ENCODE peak calls at places on chromosomes 12 and 14, in five cellular contexts. One of them, this sample, is unnamed.

GRCh38 chr14:73239463-73240241 is 2.3 kb downstream of the PAPLN start:
- DNase-seq in GM20000: peak; percentile 27
- DNase-seq in mucosa of descending colon: peak; percentile 50
- DNase-seq in endothelial cell: peak; percentile 34
- DNase-seq in brain microvascular endothelial cell: peak; percentile 53
- DNase-seq in this sample: no peak

GRCh38 chr12:27280412-27280811 is 36.3 kb downstream of the STK38L start:
- DNase-seq in GM20000: no peak
- DNase-seq in mucosa of descending colon: no peak
- DNase-seq in endothelial cell: no peak
- DNase-seq in brain microvascular endothelial cell: no peak
- DNase-seq in this sample: no peak

GRCh38 chr14:53840444-53840843 is 116.2 kb downstream of the BMP4 start:
- DNase-seq in GM20000: no peak
- DNase-seq in mucosa of descending colon: no peak
- DNase-seq in endothelial cell: no peak
- DNase-seq in brain microvascular endothelial cell: no peak
- DNase-seq in this sample: no peak

GRCh38 chr12:94202245-94203180 is 54.1 kb downstream of the PLXNC1 start:
- DNase-seq in GM20000: no peak
- DNase-seq in mucosa of descending colon: no peak
- DNase-seq in endothelial cell: no peak
- DNase-seq in brain microvascular endothelial cell: no peak
- DNase-seq in this sample: no peak

GRCh38 chr14:54516709-54517108 is 7.0 kb downstream of the CGRRF1 start:
- DNase-seq in GM20000: no peak
- DNase-seq in mucosa of descending colon: no peak
- DNase-seq in endothelial cell: no peak
- DNase-seq in brain microvascular endothelial cell: no peak
- DNase-seq in this sample: no peak

GRCh38 chr14:105364100-105364708 is 34.1 kb upstream of the TEX22 start:
- DNase-seq in GM20000: peak; percentile 72
- DNase-seq in mucosa of descending colon: peak; percentile 49
- DNase-seq in endothelial cell: no peak
- DNase-seq in brain microvascular endothelial cell: peak; percentile 28
- DNase-seq in this sample: no peak

GRCh38 chr12:114855678-114856077 is 171.7 kb upstream of the TBX3 start:
- DNase-seq in GM20000: no peak
- DNase-seq in mucosa of descending colon: no peak
- DNase-seq in endothelial cell: no peak
- DNase-seq in brain microvascular endothelial cell: no peak
- DNase-seq in this sample: no peak

GRCh38 chr14:99273025-99273723 is 1.2 kb upstream of the BCL11B start:
- DNase-seq in GM20000: peak; percentile 50
- DNase-seq in mucosa of descending colon: peak; percentile 83
- DNase-seq in endothelial cell: peak; percentile 50
- DNase-seq in brain microvascular endothelial cell: no peak
- DNase-seq in this sample: no peak

GRCh38 chr12:116450406-116450910 is 108.7 kb upstream of the MAP1LC3B2 start:
- DNase-seq in GM20000: no peak
- DNase-seq in mucosa of descending colon: no peak
- DNase-seq in endothelial cell: no peak
- DNase-seq in brain microvascular endothelial cell: no peak
- DNase-seq in this sample: no peak

GRCh38 chr12:6315704-6316597 is 5.5 kb downstream of the PLEKHG6 start:
- DNase-seq in GM20000: no peak
- DNase-seq in mucosa of descending colon: no peak
- DNase-seq in endothelial cell: no peak
- DNase-seq in brain microvascular endothelial cell: no peak
- DNase-seq in this sample: no peak

GRCh38 chr12:3342051-3342450 is 149.0 kb upstream of the PRMT8 start:
- DNase-seq in GM20000: peak; percentile 40
- DNase-seq in mucosa of descending colon: no peak
- DNase-seq in endothelial cell: peak; percentile 71
- DNase-seq in brain microvascular endothelial cell: peak; percentile 23
- DNase-seq in this sample: no peak

GRCh38 chr14:77140937-77141591 is 527 bp downstream of the ZDHHC22 start:
- DNase-seq in GM20000: peak; percentile 63
- DNase-seq in mucosa of descending colon: no peak
- DNase-seq in endothelial cell: peak; percentile 87
- DNase-seq in brain microvascular endothelial cell: no peak
- DNase-seq in this sample: no peak

GRCh38 chr14:104184506-104184905 is 46.1 kb downstream of the KIF26A start:
- DNase-seq in GM20000: no peak
- DNase-seq in mucosa of descending colon: no peak
- DNase-seq in endothelial cell: peak; percentile 51
- DNase-seq in brain microvascular endothelial cell: no peak
- DNase-seq in this sample: no peak

GRCh38 chr12:607541-608001 is 55.7 kb downstream of the NINJ2 start:
- DNase-seq in GM20000: no peak
- DNase-seq in mucosa of descending colon: no peak
- DNase-seq in endothelial cell: no peak
- DNase-seq in brain microvascular endothelial cell: no peak
- DNase-seq in this sample: no peak

GRCh38 chr14:36424478-36425102 is 95.4 kb downstream of the NKX2-1 start:
- DNase-seq in GM20000: no peak
- DNase-seq in mucosa of descending colon: no peak
- DNase-seq in endothelial cell: no peak
- DNase-seq in brain microvascular endothelial cell: no peak
- DNase-seq in this sample: no peak

GRCh38 chr12:5200276-5201087 is 156.8 kb downstream of the KCNA5 start:
- DNase-seq in GM20000: peak; percentile 46
- DNase-seq in mucosa of descending colon: no peak
- DNase-seq in endothelial cell: peak; percentile 90
- DNase-seq in brain microvascular endothelial cell: peak; percentile 20
- DNase-seq in this sample: no peak

GRCh38 chr12:24948816-24949722 is at the start of gene BCAT1:
- DNase-seq in GM20000: peak; percentile 45
- DNase-seq in mucosa of descending colon: peak; percentile 78
- DNase-seq in endothelial cell: peak; percentile 75
- DNase-seq in brain microvascular endothelial cell: peak; percentile 85
- DNase-seq in this sample: peak; percentile 68

GRCh38 chr12:50862316-50862715 is 19.6 kb downstream of the TMPRSS12 start:
- DNase-seq in GM20000: no peak
- DNase-seq in mucosa of descending colon: no peak
- DNase-seq in endothelial cell: no peak
- DNase-seq in brain microvascular endothelial cell: peak; percentile 16
- DNase-seq in this sample: no peak

GRCh38 chr12:117125275-117125613 is 26.0 kb upstream of the TESC start:
- DNase-seq in GM20000: no peak
- DNase-seq in mucosa of descending colon: no peak
- DNase-seq in endothelial cell: no peak
- DNase-seq in brain microvascular endothelial cell: peak; percentile 23
- DNase-seq in this sample: no peak

GRCh38 chr14:65103150-65103760 is 938 bp upstream of the MAX start:
- DNase-seq in GM20000: no peak
- DNase-seq in mucosa of descending colon: no peak
- DNase-seq in endothelial cell: no peak
- DNase-seq in brain microvascular endothelial cell: peak; percentile 12
- DNase-seq in this sample: no peak

GRCh38 chr12:82383930-82384513 is 25.7 kb downstream of the METTL25 start:
- DNase-seq in GM20000: no peak
- DNase-seq in mucosa of descending colon: no peak
- DNase-seq in endothelial cell: no peak
- DNase-seq in brain microvascular endothelial cell: peak; percentile 25
- DNase-seq in this sample: no peak

GRCh38 chr14:68843471-68844209 is 50.8 kb upstream of the ZFP36L1 start:
- DNase-seq in GM20000: peak; percentile 73
- DNase-seq in mucosa of descending colon: peak; percentile 75
- DNase-seq in endothelial cell: peak; percentile 74
- DNase-seq in brain microvascular endothelial cell: peak; percentile 67
- DNase-seq in this sample: peak; percentile 71

GRCh38 chr14:56514663-56515371 is 64.8 kb upstream of the TMEM260 start:
- DNase-seq in GM20000: no peak
- DNase-seq in mucosa of descending colon: no peak
- DNase-seq in endothelial cell: no peak
- DNase-seq in brain microvascular endothelial cell: peak; percentile 32
- DNase-seq in this sample: no peak
- TF ChIP-seq CTCF in GM20000: no peak
- TF ChIP-seq CTCF in mucosa of descending colon: no peak
- TF ChIP-seq CTCF in endothelial cell: no peak
- TF ChIP-seq CTCF in brain microvascular endothelial cell: no peak
- TF ChIP-seq CTCF in this sample: no peak

DNA sequence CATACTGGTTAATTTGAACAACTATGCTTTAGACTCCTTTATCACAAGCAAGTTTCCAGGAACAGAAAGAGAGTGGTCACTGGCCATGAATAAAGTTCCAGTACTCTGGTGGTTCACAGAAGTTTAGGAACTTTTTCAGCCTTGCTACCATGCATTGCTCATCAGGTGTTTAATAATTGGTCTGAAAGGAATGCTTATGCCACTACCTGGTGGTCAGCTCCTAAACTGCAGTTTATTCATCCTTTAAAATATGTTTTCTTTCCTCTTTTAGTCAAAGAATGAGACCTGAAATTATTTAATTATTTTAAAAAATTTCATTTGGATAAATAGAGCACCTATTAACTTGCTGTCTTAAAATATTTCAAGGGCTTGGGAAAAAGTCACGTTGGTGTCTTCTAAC is 260.1 kb upstream of the OR4E1 start:
- DNase-seq in GM20000: no peak
- DNase-seq in mucosa of descending colon: no peak
- DNase-seq in endothelial cell: no peak
- DNase-seq in brain microvascular endothelial cell: no peak
- DNase-seq in this sample: no peak
- TF ChIP-seq CTCF in GM20000: no peak
- TF ChIP-seq CTCF in mucosa of descending colon: no peak
- TF ChIP-seq CTCF in endothelial cell: peak; percentile 55
- TF ChIP-seq CTCF in brain microvascular endothelial cell: peak; percentile 35
- TF ChIP-seq CTCF in this sample: no peak

GRCh38 chr14:106883218-106883692 is 1356.9 kb downstream of the TMEM121 start:
- DNase-seq in GM20000: no peak
- DNase-seq in mucosa of descending colon: peak; percentile 59
- DNase-seq in endothelial cell: no peak
- DNase-seq in brain microvascular endothelial cell: no peak
- DNase-seq in this sample: no peak
- TF ChIP-seq CTCF in GM20000: peak; percentile 20
- TF ChIP-seq CTCF in mucosa of descending colon: no peak
- TF ChIP-seq CTCF in endothelial cell: peak; percentile 66
- TF ChIP-seq CTCF in brain microvascular endothelial cell: peak; percentile 56
- TF ChIP-seq CTCF in this sample: peak; percentile 61

GRCh38 chr14:24211311-24211710 is 2.0 kb downstream of the CHMP4A start:
- DNase-seq in GM20000: no peak
- DNase-seq in mucosa of descending colon: no peak
- DNase-seq in endothelial cell: no peak
- DNase-seq in brain microvascular endothelial cell: no peak
- DNase-seq in this sample: no peak
- TF ChIP-seq CTCF in GM20000: no peak
- TF ChIP-seq CTCF in mucosa of descending colon: no peak
- TF ChIP-seq CTCF in endothelial cell: no peak
- TF ChIP-seq CTCF in brain microvascular endothelial cell: no peak
- TF ChIP-seq CTCF in this sample: no peak

GRCh38 chr12:71411635-71412034 is 28.0 kb upstream of the LGR5 start:
- DNase-seq in GM20000: no peak
- DNase-seq in mucosa of descending colon: no peak
- DNase-seq in endothelial cell: no peak
- DNase-seq in brain microvascular endothelial cell: no peak
- DNase-seq in this sample: no peak
- TF ChIP-seq CTCF in GM20000: no peak
- TF ChIP-seq CTCF in mucosa of descending colon: no peak
- TF ChIP-seq CTCF in endothelial cell: no peak
- TF ChIP-seq CTCF in brain microvascular endothelial cell: no peak
- TF ChIP-seq CTCF in this sample: no peak

DNA sequence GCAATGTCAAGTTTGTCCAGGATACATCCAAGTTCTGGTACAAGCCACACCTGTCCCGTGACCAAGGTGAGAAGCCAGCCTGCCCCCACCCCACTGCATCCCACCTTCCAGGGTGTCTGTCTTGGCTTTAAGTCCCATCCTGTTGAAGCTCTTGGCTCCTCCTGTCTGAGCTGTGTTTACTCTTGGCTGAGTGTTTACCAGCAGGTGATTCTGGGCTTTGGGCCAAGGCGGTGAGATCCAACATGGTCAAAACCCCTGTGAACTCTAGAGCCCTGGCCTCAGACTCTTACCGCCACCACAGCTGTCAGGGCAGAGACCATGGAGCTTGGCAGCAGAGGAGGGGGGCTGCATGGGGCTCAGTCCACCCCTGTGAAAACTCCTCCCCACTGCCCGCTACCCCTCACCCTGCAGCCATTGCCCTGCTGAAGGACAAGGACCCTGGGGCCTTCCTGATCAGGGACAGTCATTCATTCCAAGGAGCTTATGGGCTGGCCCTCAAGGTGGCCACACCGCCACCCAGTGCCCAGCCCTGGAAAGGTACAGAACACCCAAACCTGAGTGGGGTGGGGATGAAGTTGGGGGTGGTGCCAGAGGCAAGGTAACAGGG is 11.6 kb downstream of the TNS2 start:
- DNase-seq in GM20000: no peak
- DNase-seq in mucosa of descending colon: peak; percentile 78
- DNase-seq in endothelial cell: no peak
- DNase-seq in brain microvascular endothelial cell: no peak
- DNase-seq in this sample: no peak
- TF ChIP-seq CTCF in GM20000: no peak
- TF ChIP-seq CTCF in mucosa of descending colon: no peak
- TF ChIP-seq CTCF in endothelial cell: no peak
- TF ChIP-seq CTCF in brain microvascular endothelial cell: peak; percentile 35
- TF ChIP-seq CTCF in this sample: no peak